ENCODE peak calls at places on chromosomes 4 and X, in ten cellular contexts. One of them, this sample, is unnamed.

GRCh38 chr4:97498875-97499274 is 644.4 kb downstream of the STPG2 start:
- DNase-seq in iPS-NIHi11: no peak
- DNase-seq in pulmonary artery endothelial cell: no peak
- DNase-seq in progenitor cell of endocrine pancreas: no peak
- DNase-seq in GM20000: no peak
- DNase-seq in OCI-M1: no peak
- DNase-seq in NCI-H2081: no peak
- DNase-seq in heart left ventricle: no peak
- DNase-seq in IMR-90: no peak
- DNase-seq in head of caudate nucleus: no peak
- DNase-seq in this sample: no peak

GRCh38 chrX:136126892-136127406 is 20.4 kb upstream of the FHL1 start:
- DNase-seq in progenitor cell of endocrine pancreas: no peak
- DNase-seq in GM20000: no peak
- DNase-seq in head of caudate nucleus: no peak
- DNase-seq in NCI-H2081: no peak
- DNase-seq in IMR-90: peak
- DNase-seq in iPS-NIHi11: no peak
- DNase-seq in pulmonary artery endothelial cell: no peak
- DNase-seq in heart left ventricle: no peak
- DNase-seq in OCI-M1: peak
- DNase-seq in this sample: no peak

GRCh38 chr4:139828966-139829662 is 163.5 kb downstream of the MGST2 start:
- DNase-seq in iPS-NIHi11: no peak
- DNase-seq in progenitor cell of endocrine pancreas: no peak
- DNase-seq in GM20000: no peak
- DNase-seq in IMR-90: no peak
- DNase-seq in pulmonary artery endothelial cell: no peak
- DNase-seq in heart left ventricle: no peak
- DNase-seq in head of caudate nucleus: no peak
- DNase-seq in NCI-H2081: no peak
- DNase-seq in OCI-M1: no peak
- DNase-seq in this sample: no peak

GRCh38 chrX:13257223-13258051 is 62.4 kb downstream of the ATXN3L start:
- DNase-seq in heart left ventricle: no peak
- DNase-seq in GM20000: peak
- DNase-seq in head of caudate nucleus: no peak
- DNase-seq in OCI-M1: no peak
- DNase-seq in IMR-90: no peak
- DNase-seq in NCI-H2081: no peak
- DNase-seq in progenitor cell of endocrine pancreas: no peak
- DNase-seq in pulmonary artery endothelial cell: no peak
- DNase-seq in iPS-NIHi11: no peak
- DNase-seq in this sample: no peak

GRCh38 chr4:184453402-184454160 is 20.8 kb downstream of the IRF2 start:
- DNase-seq in IMR-90: peak
- DNase-seq in NCI-H2081: no peak
- DNase-seq in OCI-M1: peak
- DNase-seq in head of caudate nucleus: peak
- DNase-seq in pulmonary artery endothelial cell: peak
- DNase-seq in heart left ventricle: no peak
- DNase-seq in GM20000: peak
- DNase-seq in iPS-NIHi11: peak
- DNase-seq in progenitor cell of endocrine pancreas: no peak
- DNase-seq in this sample: peak

GRCh38 chr4:81631958-81632439 is 160.3 kb upstream of the RASGEF1B start:
- DNase-seq in IMR-90: peak
- DNase-seq in pulmonary artery endothelial cell: no peak
- DNase-seq in GM20000: no peak
- DNase-seq in head of caudate nucleus: no peak
- DNase-seq in NCI-H2081: no peak
- DNase-seq in heart left ventricle: no peak
- DNase-seq in iPS-NIHi11: peak
- DNase-seq in OCI-M1: peak
- DNase-seq in progenitor cell of endocrine pancreas: no peak
- DNase-seq in this sample: no peak

GRCh38 chr4:52552778-52553177 is 106.3 kb downstream of the USP46 start:
- DNase-seq in heart left ventricle: no peak
- DNase-seq in progenitor cell of endocrine pancreas: no peak
- DNase-seq in head of caudate nucleus: no peak
- DNase-seq in pulmonary artery endothelial cell: no peak
- DNase-seq in OCI-M1: peak
- DNase-seq in IMR-90: no peak
- DNase-seq in iPS-NIHi11: no peak
- DNase-seq in NCI-H2081: no peak
- DNase-seq in GM20000: no peak
- DNase-seq in this sample: no peak

GRCh38 chr4:159017323-159018036 is 85.4 kb upstream of the RAPGEF2 start:
- DNase-seq in NCI-H2081: no peak
- DNase-seq in iPS-NIHi11: no peak
- DNase-seq in head of caudate nucleus: no peak
- DNase-seq in progenitor cell of endocrine pancreas: no peak
- DNase-seq in IMR-90: no peak
- DNase-seq in GM20000: peak
- DNase-seq in pulmonary artery endothelial cell: no peak
- DNase-seq in heart left ventricle: no peak
- DNase-seq in OCI-M1: peak
- DNase-seq in this sample: no peak

GRCh38 chr4:90069151-90069550 is 58.0 kb upstream of the CCSER1 start:
- DNase-seq in iPS-NIHi11: no peak
- DNase-seq in progenitor cell of endocrine pancreas: no peak
- DNase-seq in IMR-90: peak
- DNase-seq in NCI-H2081: no peak
- DNase-seq in head of caudate nucleus: no peak
- DNase-seq in pulmonary artery endothelial cell: no peak
- DNase-seq in OCI-M1: peak
- DNase-seq in heart left ventricle: no peak
- DNase-seq in GM20000: no peak
- DNase-seq in this sample: no peak

GRCh38 chrX:43315622-43316021 is 340.5 kb upstream of the MAOA start:
- DNase-seq in progenitor cell of endocrine pancreas: no peak
- DNase-seq in iPS-NIHi11: no peak
- DNase-seq in pulmonary artery endothelial cell: no peak
- DNase-seq in IMR-90: no peak
- DNase-seq in GM20000: no peak
- DNase-seq in OCI-M1: no peak
- DNase-seq in NCI-H2081: no peak
- DNase-seq in head of caudate nucleus: no peak
- DNase-seq in heart left ventricle: no peak
- DNase-seq in this sample: no peak

GRCh38 chr4:15006416-15007024 is 4.2 kb downstream of the CPEB2 start:
- DNase-seq in pulmonary artery endothelial cell: no peak
- DNase-seq in IMR-90: peak
- DNase-seq in OCI-M1: peak
- DNase-seq in progenitor cell of endocrine pancreas: no peak
- DNase-seq in heart left ventricle: no peak
- DNase-seq in head of caudate nucleus: no peak
- DNase-seq in GM20000: peak
- DNase-seq in iPS-NIHi11: no peak
- DNase-seq in NCI-H2081: no peak
- DNase-seq in this sample: no peak

GRCh38 chr4:144611850-144612249 is 34.1 kb upstream of the HHIP start:
- DNase-seq in pulmonary artery endothelial cell: no peak
- DNase-seq in NCI-H2081: no peak
- DNase-seq in OCI-M1: peak
- DNase-seq in GM20000: peak
- DNase-seq in heart left ventricle: no peak
- DNase-seq in IMR-90: peak
- DNase-seq in head of caudate nucleus: peak
- DNase-seq in progenitor cell of endocrine pancreas: no peak
- DNase-seq in iPS-NIHi11: peak
- DNase-seq in this sample: no peak

GRCh38 chrX:68498044-68498507 is 775 bp upstream of the YIPF6 start:
- DNase-seq in NCI-H2081: no peak
- DNase-seq in IMR-90: no peak
- DNase-seq in progenitor cell of endocrine pancreas: no peak
- DNase-seq in pulmonary artery endothelial cell: no peak
- DNase-seq in GM20000: no peak
- DNase-seq in OCI-M1: no peak
- DNase-seq in iPS-NIHi11: no peak
- DNase-seq in heart left ventricle: no peak
- DNase-seq in head of caudate nucleus: no peak
- DNase-seq in this sample: no peak

GRCh38 chr4:181006509-181007290 is 1236.5 kb upstream of the TENM3 start:
- DNase-seq in progenitor cell of endocrine pancreas: no peak
- DNase-seq in GM20000: no peak
- DNase-seq in IMR-90: no peak
- DNase-seq in iPS-NIHi11: no peak
- DNase-seq in heart left ventricle: no peak
- DNase-seq in NCI-H2081: no peak
- DNase-seq in head of caudate nucleus: no peak
- DNase-seq in pulmonary artery endothelial cell: no peak
- DNase-seq in OCI-M1: peak
- DNase-seq in this sample: no peak

GRCh38 chr4:105895324-105895608 is at the start of gene NPNT:
- DNase-seq in progenitor cell of endocrine pancreas: peak
- DNase-seq in OCI-M1: no peak
- DNase-seq in heart left ventricle: no peak
- DNase-seq in pulmonary artery endothelial cell: no peak
- DNase-seq in iPS-NIHi11: peak
- DNase-seq in NCI-H2081: peak
- DNase-seq in head of caudate nucleus: no peak
- DNase-seq in GM20000: peak
- DNase-seq in IMR-90: no peak
- DNase-seq in this sample: peak

GRCh38 chr4:136650541-136651277 is 881.6 kb downstream of the PCDH18 start:
- DNase-seq in iPS-NIHi11: no peak
- DNase-seq in IMR-90: peak
- DNase-seq in NCI-H2081: peak
- DNase-seq in pulmonary artery endothelial cell: no peak
- DNase-seq in progenitor cell of endocrine pancreas: no peak
- DNase-seq in OCI-M1: no peak
- DNase-seq in GM20000: no peak
- DNase-seq in head of caudate nucleus: no peak
- DNase-seq in heart left ventricle: no peak
- DNase-seq in this sample: peak

GRCh38 chr4:96887857-96888256 is 1048.0 kb downstream of the PDHA2 start:
- DNase-seq in GM20000: no peak
- DNase-seq in OCI-M1: no peak
- DNase-seq in iPS-NIHi11: peak
- DNase-seq in NCI-H2081: no peak
- DNase-seq in progenitor cell of endocrine pancreas: no peak
- DNase-seq in heart left ventricle: no peak
- DNase-seq in pulmonary artery endothelial cell: no peak
- DNase-seq in head of caudate nucleus: no peak
- DNase-seq in IMR-90: no peak
- DNase-seq in this sample: no peak

GRCh38 chr4:69727412-69727811 is 33.0 kb downstream of the SULT1B1 start:
- DNase-seq in GM20000: no peak
- DNase-seq in progenitor cell of endocrine pancreas: no peak
- DNase-seq in OCI-M1: no peak
- DNase-seq in NCI-H2081: no peak
- DNase-seq in IMR-90: no peak
- DNase-seq in iPS-NIHi11: no peak
- DNase-seq in pulmonary artery endothelial cell: no peak
- DNase-seq in heart left ventricle: no peak
- DNase-seq in head of caudate nucleus: no peak
- DNase-seq in this sample: peak

GRCh38 chr4:158578476-158578875 is 56.8 kb downstream of the RXFP1 start:
- DNase-seq in IMR-90: peak
- DNase-seq in heart left ventricle: no peak
- DNase-seq in GM20000: no peak
- DNase-seq in pulmonary artery endothelial cell: peak
- DNase-seq in head of caudate nucleus: no peak
- DNase-seq in OCI-M1: peak
- DNase-seq in NCI-H2081: peak
- DNase-seq in iPS-NIHi11: peak
- DNase-seq in progenitor cell of endocrine pancreas: no peak
- DNase-seq in this sample: peak

GRCh38 chrX:41802958-41803357 is 79.0 kb downstream of the GPR82 start:
- DNase-seq in heart left ventricle: no peak
- DNase-seq in progenitor cell of endocrine pancreas: no peak
- DNase-seq in head of caudate nucleus: no peak
- DNase-seq in OCI-M1: peak
- DNase-seq in IMR-90: no peak
- DNase-seq in GM20000: no peak
- DNase-seq in iPS-NIHi11: no peak
- DNase-seq in NCI-H2081: no peak
- DNase-seq in pulmonary artery endothelial cell: no peak
- DNase-seq in this sample: peak

GRCh38 chr4:173301518-173302201 is 32.5 kb downstream of the HMGB2 start:
- DNase-seq in GM20000: peak
- DNase-seq in pulmonary artery endothelial cell: no peak
- DNase-seq in heart left ventricle: no peak
- DNase-seq in head of caudate nucleus: peak
- DNase-seq in OCI-M1: peak
- DNase-seq in iPS-NIHi11: no peak
- DNase-seq in NCI-H2081: no peak
- DNase-seq in progenitor cell of endocrine pancreas: no peak
- DNase-seq in IMR-90: peak
- DNase-seq in this sample: no peak